ENCODE peak calls at places on chromosome 18, in nine cellular contexts. W, J, Q, C, Z, O, N, U and Y are unnamed samples.

GRCh38 chr18:35045121-35045520 is 3.9 kb downstream of the MAPRE2 start:
- DNase-seq in C (no peak), O (no peak), W (no peak), Q (no peak), U (peak), J (no peak), Z (no peak), N (no peak), Y (no peak)

GRCh38 chr18:73733806-73734314 is 413.8 kb downstream of the FBXO15 start:
- DNase-seq in Z (no peak), Q (no peak), W (no peak), N (no peak), U (no peak), J (no peak), O (no peak), C (no peak), Y (no peak)

GRCh38 chr18:42675810-42676209 is 439.7 kb downstream of the RIT2 start:
- DNase-seq in Q (no peak), J (no peak), W (no peak), Z (no peak), C (no peak), O (no peak), U (no peak), N (no peak), Y (no peak)

GRCh38 chr18:29191263-29191662 is 1014.3 kb upstream of the CDH2 start:
- DNase-seq in Z (no peak), U (peak), C (peak), O (no peak), Q (no peak), J (peak), N (no peak), W (no peak), Y (peak)

GRCh38 chr18:10274327-10274726 is 180.1 kb upstream of the APCDD1 start:
- DNase-seq in J (no peak), C (peak), U (peak), N (no peak), Q (no peak), Z (no peak), O (no peak), W (no peak), Y (peak)

GRCh38 chr18:31275722-31276463 is 42.1 kb upstream of the DSG1 start:
- DNase-seq in U (peak), Z (no peak), W (no peak), C (no peak), J (no peak), Q (no peak), O (no peak), N (no peak), Y (no peak)

GRCh38 chr18:40866013-40866644 is 1088.9 kb upstream of the PIK3C3 start:
- DNase-seq in O (no peak), N (no peak), W (no peak), J (no peak), C (no peak), U (no peak), Q (no peak), Z (no peak), Y (no peak)

GRCh38 chr18:3604626-3605408 is 154.8 kb downstream of the TGIF1 start:
- DNase-seq in Q (peak), N (no peak), Z (no peak), C (peak), J (no peak), W (peak), U (peak), O (no peak), Y (peak)

GRCh38 chr18:13447621-13448020 is 229.1 kb downstream of the LDLRAD4 start:
- DNase-seq in U (peak), O (no peak), N (no peak), Z (no peak), C (peak), J (peak), Q (no peak), W (peak), Y (peak)

GRCh38 chr18:44839239-44839666 is 158.6 kb downstream of the SETBP1 start:
- DNase-seq in Q (peak), U (peak), J (peak), Z (peak), C (peak), N (peak), O (peak), W (peak), Y (peak)

GRCh38 chr18:57390044-57390443 is 37.7 kb downstream of the ST8SIA3 start:
- DNase-seq in N (no peak), Z (no peak), C (no peak), U (no peak), Q (no peak), O (no peak), J (no peak), W (no peak), Y (no peak)

GRCh38 chr18:51739044-51739666 is 541.7 kb upstream of the MEX3C start:
- DNase-seq in Q (no peak), N (no peak), W (no peak), U (no peak), J (no peak), O (no peak), C (no peak), Z (no peak), Y (no peak)

GRCh38 chr18:9901377-9901776 is 12.4 kb upstream of the VAPA start:
- DNase-seq in W (no peak), Z (no peak), C (no peak), J (no peak), U (peak), N (no peak), O (no peak), Q (no peak), Y (no peak)

GRCh38 chr18:76657428-76657827 is 162.4 kb upstream of the ZNF516 start:
- DNase-seq in Z (no peak), U (no peak), J (no peak), W (no peak), Q (no peak), N (no peak), C (no peak), O (no peak), Y (no peak)

GRCh38 chr18:80140455-80140985 is 31.5 kb downstream of the ADNP2 start:
- DNase-seq in Z (no peak), N (no peak), W (no peak), Q (no peak), O (no peak), J (no peak), U (no peak), C (no peak), Y (no peak)

GRCh38 chr18:76457475-76457874 is 37.6 kb downstream of the ZNF516 start:
- DNase-seq in C (no peak), Z (no peak), N (no peak), J (no peak), U (no peak), O (no peak), W (no peak), Q (no peak), Y (no peak)

GRCh38 chr18:79604205-79604912 is 75.2 kb upstream of the CTDP1 start:
- DNase-seq in Z (no peak), N (no peak), U (no peak), J (peak), W (no peak), O (no peak), C (no peak), Q (no peak), Y (no peak)

GRCh38 chr18:24076950-24077349 is 61.9 kb upstream of the CABYR start:
- DNase-seq in O (no peak), Z (no peak), Q (no peak), W (no peak), U (no peak), C (no peak), N (no peak), J (peak), Y (no peak)

GRCh38 chr18:74342416-74343043 is 26.9 kb downstream of the C18orf63 start:
- DNase-seq in W (no peak), U (peak), O (peak), C (peak), J (no peak), N (no peak), Z (peak), Q (no peak), Y (peak)

GRCh38 chr18:63083555-63083954 is 236.0 kb downstream of the BCL2 start:
- DNase-seq in N (no peak), U (no peak), Z (no peak), W (no peak), Q (no peak), O (no peak), C (no peak), J (no peak), Y (no peak)

GRCh38 chr18:63138469-63139340 is 180.9 kb downstream of the BCL2 start:
- DNase-seq in U (no peak), W (no peak), C (peak), O (no peak), J (no peak), Z (no peak), Q (no peak), N (peak), Y (peak)

GRCh38 chr18:79572848-79573451 is 106.7 kb upstream of the CTDP1 start:
- DNase-seq in C (no peak), Z (no peak), N (no peak), U (no peak), Q (no peak), O (no peak), W (no peak), J (peak), Y (no peak)

GRCh38 chr18:54948350-54948837 is 10.9 kb downstream of the CCDC68 start:
- DNase-seq in O (no peak), J (no peak), N (no peak), W (no peak), Q (no peak), U (no peak), Z (no peak), C (no peak), Y (no peak)

GRCh38 chr18:42052137-42052708 is 97.2 kb downstream of the PIK3C3 start:
- DNase-seq in W (peak), C (peak), J (no peak), N (no peak), Q (no peak), Z (no peak), U (peak), O (no peak), Y (peak)

GRCh38 chr18:27609221-27609620 is 424.1 kb upstream of the CHST9 start:
- DNase-seq in W (no peak), J (no peak), U (no peak), Z (no peak), C (no peak), Q (no peak), N (no peak), O (no peak), Y (no peak)

GRCh38 chr18:63159590-63159989 is 160.0 kb downstream of the BCL2 start:
- DNase-seq in C (no peak), Q (no peak), N (no peak), Z (no peak), U (no peak), J (no peak), W (no peak), O (no peak), Y (no peak)

GRCh38 chr18:58646334-58646862 is 17.5 kb upstream of the ALPK2 start:
- DNase-seq in Q (no peak), Z (no peak), U (no peak), J (no peak), C (no peak), O (no peak), W (no peak), N (no peak), Y (no peak)

GRCh38 chr18:70288851-70289328 is at the start of gene SOCS6:
- DNase-seq in U (peak), W (peak), C (peak), O (peak), J (peak), N (peak), Q (peak), Z (no peak), Y (peak)

GRCh38 chr18:55588001-55588875 is at the start of gene TCF4:
- DNase-seq in Q (peak), U (peak), N (peak), C (peak), J (peak), O (peak), W (peak), Z (no peak), Y (peak)

GRCh38 chr18:62524443-62525200 is 1.8 kb downstream of the ZCCHC2 start:
- DNase-seq in N (peak), O (peak), C (peak), Z (peak), J (peak), Q (peak), U (peak), W (peak), Y (peak)

GRCh38 chr18:59267511-59268126 is 5.6 kb downstream of the RAX start:
- DNase-seq in Z (no peak), C (peak), Q (no peak), J (no peak), O (no peak), W (peak), N (peak), U (no peak), Y (no peak)

GRCh38 chr18:54033087-54033486 is 191.4 kb downstream of the MBD2 start:
- DNase-seq in N (no peak), Z (no peak), J (no peak), C (no peak), Q (no peak), U (no peak), O (no peak), W (no peak), Y (no peak)

GRCh38 chr18:31042391-31043181 is at the start of gene DSC3:
- DNase-seq in J (peak), C (no peak), W (no peak), Z (no peak), N (peak), O (no peak), Q (no peak), U (peak), Y (peak)

GRCh38 chr18:46424898-46425297 is 232.1 kb downstream of the LOXHD1 start:
- DNase-seq in W (no peak), U (no peak), J (no peak), Z (no peak), N (peak), Q (no peak), C (no peak), O (no peak), Y (no peak)

GRCh38 chr18:13570216-13570615 is 156.1 kb downstream of the FAM210A start:
- DNase-seq in O (no peak), U (no peak), N (no peak), C (no peak), W (no peak), J (peak), Z (no peak), Q (no peak), Y (no peak)

GRCh38 chr18:40874233-40874632 is 1080.8 kb upstream of the PIK3C3 start:
- DNase-seq in W (no peak), U (peak), Q (no peak), C (no peak), J (no peak), N (no peak), Z (no peak), O (no peak), Y (no peak)

GRCh38 chr18:5986257-5986909 is 91.1 kb upstream of the TMEM200C start:
- DNase-seq in Q (no peak), U (no peak), O (no peak), W (no peak), C (no peak), J (no peak), N (no peak), Z (no peak), Y (no peak)

GRCh38 chr18:55346961-55347740 is 240.8 kb downstream of the TCF4 start:
- DNase-seq in Z (no peak), U (no peak), W (no peak), Q (no peak), O (no peak), N (no peak), C (no peak), J (peak), Y (no peak)